ENCODE peak calls at places on chromosomes 13 and 19, in five cellular contexts. N is cardiac muscle cell, Q is esophagus squamous epithelium, J is heart right ventricle, K is PC-9. F is an unnamed sample.

GRCh38 chr13:81409284-81409683 is 1068.4 kb upstream of the SPRY2 start:
- DNase-seq in K (no peak), Q (no peak), N (no peak), J (no peak), F (no peak)

GRCh38 chr19:47379398-47379938 is 30.4 kb downstream of the DHX34 start:
- DNase-seq in Q (no peak), N (no peak), J (no peak), K (no peak), F (no peak)

GRCh38 chr19:39555883-39556282 is 15.9 kb upstream of the EID2 start:
- DNase-seq in N (no peak), Q (no peak), K (no peak), J (no peak), F (no peak)

GRCh38 chr13:43662976-43663375 is 123.8 kb downstream of the ENOX1 start:
- DNase-seq in J (no peak), K (no peak), Q (no peak), N (no peak), F (no peak)

GRCh38 chr19:45056831-45057230 is 18.0 kb downstream of the CLASRP start:
- DNase-seq in Q (no peak), J (no peak), K (no peak), N (no peak), F (no peak)

GRCh38 chr13:113920606-113921306 is 53.1 kb downstream of the C13orf46 start:
- DNase-seq in J (no peak), N (no peak), K (no peak), Q (no peak), F (no peak)

GRCh38 chr13:102977471-102977870 is 88.7 kb downstream of the SLC10A2 start:
- DNase-seq in N (no peak), J (no peak), K (no peak), Q (no peak), F (no peak)

GRCh38 chr13:92694047-92694446 is 532.6 kb upstream of the GPC6 start:
- DNase-seq in Q (no peak), K (no peak), J (no peak), N (no peak), F (no peak)

GRCh38 chr19:38944981-38945506 is 14.3 kb downstream of the MRPS12 start:
- DNase-seq in K (no peak), J (no peak), Q (no peak), N (no peak), F (no peak)

GRCh38 chr19:10271543-10272086 is 695 bp downstream of the ICAM1 start:
- DNase-seq in N (no peak), J (no peak), Q (no peak), K (no peak), F (no peak)

GRCh38 chr19:47729799-47730520 is 15.4 kb upstream of the NOP53 start:
- DNase-seq in N (peak; percentile 75), Q (no peak), J (peak; percentile 86), K (peak; percentile 82), F (peak; percentile 75)

GRCh38 chr13:89930861-89931260 is 1416.6 kb upstream of the MIR17HG start:
- DNase-seq in K (no peak), J (no peak), N (no peak), Q (no peak), F (no peak)

GRCh38 chr19:7386308-7386707 is 37.6 kb downstream of the ARHGEF18 start:
- DNase-seq in J (no peak), K (peak; percentile 50), N (no peak), Q (no peak), F (no peak)
- TF ChIP-seq CTCF in J (no peak), K (peak; percentile 47), N (no peak), Q (no peak), F (no peak)

GRCh38 chr13:42591602-42592001 is 17.6 kb downstream of the TNFSF11 start:
- DNase-seq in J (no peak), K (no peak), Q (no peak), N (no peak), F (no peak)
- H3K27ac ChIP-seq in J (no peak overlapping the region), K (no peak overlapping the region), Q (no peak overlapping the region), N (no peak overlapping the region), F (no peak overlapping the region)

DNA sequence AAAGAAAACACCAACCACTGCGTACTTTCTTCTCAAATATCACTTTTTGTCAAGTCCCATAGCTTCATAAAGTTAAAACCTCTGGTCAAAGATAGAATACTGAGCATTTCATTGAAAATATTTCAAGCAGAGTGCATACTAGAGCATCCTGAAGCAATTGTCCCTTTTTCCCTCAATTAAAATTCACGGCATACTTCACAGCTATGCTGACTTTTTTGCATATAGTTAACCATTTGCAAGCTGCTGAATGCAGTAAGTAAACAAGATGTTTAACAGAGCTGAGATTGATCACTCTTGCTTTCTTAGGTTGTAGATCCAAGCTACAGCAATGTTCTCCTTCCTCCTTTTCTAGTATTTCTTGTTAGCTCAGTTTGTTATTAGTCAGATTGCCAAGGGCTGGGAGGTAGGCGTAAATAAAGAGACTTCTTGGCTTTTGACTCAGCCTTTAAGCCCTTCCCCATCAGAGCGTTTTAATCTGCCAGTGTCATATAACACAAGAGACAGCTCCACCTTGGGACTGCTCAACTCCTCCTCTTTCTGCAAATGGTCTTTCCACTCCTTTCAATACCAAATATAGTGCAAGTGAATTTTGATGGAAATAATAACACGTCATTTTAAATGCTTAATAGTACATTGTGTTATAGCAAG is at the start of gene SLITRK6:
- DNase-seq in N (peak; percentile 44), Q (no peak), J (no peak), K (peak; percentile 79), F (peak; percentile 66)
- TF ChIP-seq CTCF in N (no peak), Q (peak; percentile 11), J (no peak), K (no peak), F (peak; percentile 34)

GRCh38 chr19:2261438-2262172 is 5.4 kb upstream of the JSRP1 start:
- DNase-seq in J (no peak), N (peak; percentile 29), K (no peak), Q (no peak), F (no peak)

GRCh38 chr19:2259331-2259730 is 3.1 kb upstream of the JSRP1 start:
- DNase-seq in Q (no peak), K (peak; percentile 62), N (no peak), J (no peak), F (no peak)

GRCh38 chr19:2255982-2256685 is at the start of gene JSRP1:
- DNase-seq in J (no peak), N (no peak), K (no peak), Q (no peak), F (no peak)

GRCh38 chr19:2255112-2255845 is 938 bp downstream of the JSRP1 start:
- DNase-seq in J (no peak), N (no peak), Q (no peak), K (no peak), F (no peak)

DNA sequence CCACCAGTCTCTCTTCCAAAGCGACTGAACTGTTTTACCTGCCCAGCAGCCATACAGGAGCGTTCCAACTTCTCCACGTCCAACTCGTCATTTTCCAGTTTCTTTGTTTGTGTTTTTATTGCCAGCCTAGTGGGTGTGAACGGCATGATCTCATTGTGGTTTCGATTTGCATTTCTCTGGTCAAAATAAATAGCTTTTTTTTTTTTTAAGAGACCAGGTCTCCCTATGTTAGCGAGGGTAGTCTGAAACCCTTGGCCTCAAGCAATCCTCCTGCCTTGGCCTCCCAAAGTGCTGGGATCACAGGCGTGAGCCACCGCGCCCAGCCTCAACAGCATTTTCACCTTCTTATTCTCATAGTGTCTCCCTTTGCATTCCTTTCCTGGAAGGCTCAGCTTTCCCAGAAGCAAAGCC is 4.1 kb upstream of the JSRP1 start:
- DNase-seq in Q (no peak), N (no peak), J (no peak), K (peak; percentile 71), F (no peak)
- H3K27ac ChIP-seq in Q (no peak overlapping the region), N (no peak overlapping the region), J (no peak overlapping the region), K (peak overlapping the region; percentile 78), F (peak overlapping the region; percentile 28)

DNA sequence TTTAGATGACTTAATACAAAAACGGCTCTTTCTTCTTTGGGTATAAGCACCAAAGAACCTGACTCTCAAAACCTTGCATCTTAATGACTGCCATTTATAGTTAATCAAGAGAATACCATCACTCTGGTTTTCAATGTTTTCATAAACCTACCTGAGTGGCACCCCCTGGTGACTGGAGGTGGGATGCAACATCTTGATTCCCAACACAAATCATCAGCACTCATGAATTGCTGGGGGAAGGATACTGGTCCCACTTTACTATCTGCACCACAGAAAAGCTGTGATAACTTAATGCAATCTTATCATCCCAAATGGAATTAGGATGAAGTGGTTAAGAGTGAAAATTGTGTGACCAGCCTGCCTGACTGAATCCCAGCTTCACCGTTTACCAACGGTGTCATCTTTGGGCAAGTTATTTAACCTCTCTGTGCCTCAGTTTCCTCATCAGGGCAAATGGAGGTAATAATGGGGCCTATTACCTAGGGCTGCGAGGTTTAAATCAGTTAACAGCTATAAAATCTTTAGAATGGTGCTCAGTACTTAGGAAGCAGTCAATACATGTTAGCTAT is 366.4 kb downstream of the KLF12 start:
- DNase-seq in Q (no peak), J (no peak), N (no peak), K (no peak), F (peak; percentile 10)
- TF ChIP-seq CTCF in Q (peak; percentile 19), J (peak; percentile 26), N (peak; percentile 32), K (peak; percentile 57), F (no peak)

GRCh38 chr19:49491030-49491803 is 3.8 kb downstream of the RPL13A start:
- DNase-seq in N (no peak), J (no peak), K (no peak), Q (no peak), F (no peak)
- H3K27ac ChIP-seq in N (peak overlapping the region; percentile 61), J (no peak overlapping the region), K (peak overlapping the region; percentile 91), Q (no peak overlapping the region), F (peak overlapping the region; percentile 88)

F was measured in RWPE1.